ENCODE peak calls at places on chromosomes 4 and X, in ten cellular contexts. Y is heart left ventricle, J is endothelial cell, T is IMR-90, A is H9, B is AG09319, I is mammary epithelial cell, N is GM06990, S is A549, M is AG10803. U is an unnamed sample.
A peak's percentile ranks its signal among the peaks of the same experiment; 100 is the strongest.

GRCh38 chrX:50198348-50198747 is 2.5 kb downstream of the AKAP4 start:
- DNase-seq in Y (no peak), J (no peak), T (no peak), A (no peak), B (no peak), I (no peak), N (no peak), S (no peak), M (no peak), U (no peak)

GRCh38 chr4:104571341-104571740 is 76.6 kb upstream of the CXXC4 start:
- DNase-seq in Y (no peak), J (no peak), T (no peak), A (peak; percentile 39), B (no peak), I (peak; percentile 18), N (no peak), S (peak; percentile 35), M (no peak), U (no peak)

GRCh38 chr4:26183017-26183416 is 137.8 kb upstream of the RBPJ start:
- DNase-seq in Y (no peak), J (no peak), T (peak; percentile 79), A (no peak), B (no peak), I (peak; percentile 14), N (no peak), S (no peak), M (peak; percentile 18), U (peak; percentile 61)

GRCh38 chr4:67558493-67558892 is at the start of gene STAP1:
- DNase-seq in Y (no peak), J (no peak), T (no peak), A (no peak), B (no peak), I (no peak), N (peak; percentile 59), S (no peak), M (no peak), U (no peak)

GRCh38 chrX:12790878-12791252 is 347 bp upstream of the PRPS2 start:
- DNase-seq in Y (no peak), J (no peak), T (no peak), A (no peak), B (no peak), I (no peak), N (no peak), S (no peak), M (no peak), U (no peak)

GRCh38 chr4:37803348-37803973 is 23.0 kb upstream of the PGM2 start:
- DNase-seq in Y (peak; percentile 15), J (no peak), T (peak; percentile 63), A (no peak), B (no peak), I (peak; percentile 20), N (no peak), S (peak; percentile 46), M (peak; percentile 65), U (peak; percentile 46)

GRCh38 chr4:165288226-165288625 is 39.2 kb upstream of the MSMO1 start:
- DNase-seq in Y (no peak), J (no peak), T (no peak), A (no peak), B (no peak), I (no peak), N (peak; percentile 31), S (no peak), M (no peak), U (no peak)

GRCh38 chrX:151031365-151031975 is 48.3 kb downstream of the HMGB3 start:
- DNase-seq in Y (no peak), J (no peak), T (no peak), A (no peak), B (no peak), I (no peak), N (no peak), S (no peak), M (no peak), U (no peak)

GRCh38 chrX:112613039-112613438 is 66.7 kb downstream of the LHFPL1 start:
- DNase-seq in Y (no peak), J (no peak), T (no peak), A (no peak), B (no peak), I (no peak), N (no peak), S (no peak), M (no peak), U (no peak)

GRCh38 chr4:155675709-155676429 is 9.2 kb downstream of the GUCY1A1 start:
- DNase-seq in Y (no peak), J (no peak), T (no peak), A (no peak), B (no peak), I (no peak), N (no peak), S (no peak), M (peak; percentile 15), U (no peak)

GRCh38 chr4:150209140-150209829 is 131.0 kb downstream of the DCLK2 start:
- DNase-seq in Y (peak; percentile 64), J (peak; percentile 80), T (peak; percentile 71), A (peak; percentile 59), B (no peak), I (peak; percentile 37), N (no peak), S (peak; percentile 69), M (peak; percentile 64), U (peak; percentile 56)

GRCh38 chr4:84215218-84215617 is 283.9 kb downstream of the NKX6-1 start:
- DNase-seq in Y (no peak), J (no peak), T (no peak), A (no peak), B (no peak), I (no peak), N (no peak), S (no peak), M (no peak), U (no peak)

GRCh38 chr4:55765070-55765469 is 54.5 kb upstream of the EXOC1L start:
- DNase-seq in Y (no peak), J (no peak), T (no peak), A (no peak), B (no peak), I (no peak), N (no peak), S (no peak), M (no peak), U (no peak)

GRCh38 chr4:78242071-78242470 is 184.9 kb downstream of the FRAS1 start:
- DNase-seq in Y (no peak), J (no peak), T (no peak), A (no peak), B (no peak), I (peak; percentile 22), N (no peak), S (no peak), M (peak; percentile 36), U (peak; percentile 26)

GRCh38 chr4:166501941-166502382 is 628.9 kb downstream of the TLL1 start:
- DNase-seq in Y (no peak), J (peak; percentile 43), T (no peak), A (peak; percentile 84), B (no peak), I (no peak), N (peak; percentile 9), S (peak; percentile 52), M (no peak), U (no peak)

GRCh38 chrX:155966876-155967275 is 30.6 kb upstream of the IL9R start:
- DNase-seq in Y (no peak), J (no peak), T (no peak), A (peak; percentile 68), B (no peak), I (no peak), N (no peak), S (peak; percentile 79), M (no peak), U (peak; percentile 26)

GRCh38 chr4:176053785-176054184 is 11.9 kb upstream of the WDR17 start:
- DNase-seq in Y (no peak), J (no peak), T (no peak), A (no peak), B (no peak), I (no peak), N (no peak), S (no peak), M (no peak), U (no peak)

GRCh38 chr4:176052744-176053143 is 12.9 kb upstream of the WDR17 start:
- DNase-seq in Y (no peak), J (no peak), T (no peak), A (no peak), B (no peak), I (no peak), N (peak; percentile 49), S (no peak), M (no peak), U (no peak)

DNA sequence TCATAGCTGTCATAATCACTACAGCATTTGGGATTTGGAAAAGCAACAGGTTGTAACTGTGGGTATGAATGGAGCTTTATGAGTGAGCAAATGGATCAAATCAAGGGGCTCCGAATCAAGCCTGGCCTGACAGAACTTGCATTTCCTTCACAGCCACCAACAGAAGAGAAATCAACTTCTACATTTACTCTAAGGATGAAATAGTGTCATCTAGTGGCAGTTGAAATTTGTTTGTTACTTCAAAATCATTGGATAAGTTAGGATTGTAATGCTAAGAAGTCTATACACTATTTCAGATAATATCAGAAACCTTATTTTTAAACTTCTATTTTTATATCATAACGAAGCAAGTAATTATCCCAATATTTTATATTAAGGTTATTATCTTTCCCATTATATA is 10.7 kb upstream of the WDR17 start:
- DNase-seq in Y (no peak), J (no peak), T (no peak), A (no peak), B (no peak), I (no peak), N (no peak), S (no peak), M (peak; percentile 3), U (no peak)
- TF ChIP-seq CTCF in Y (no peak), J (no peak), T (peak; percentile 14), A (peak; percentile 52), B (peak; percentile 14), I (no peak), N (peak; percentile 33), S (peak; percentile 23), M (peak; percentile 29), U (peak; percentile 61)

GRCh38 chrX:18377802-18378201 is 23.3 kb upstream of the SCML2 start:
- DNase-seq in Y (no peak), J (peak; percentile 34), T (peak; percentile 8), A (peak; percentile 53), B (no peak), I (no peak), N (no peak), S (peak; percentile 53), M (peak; percentile 18), U (peak; percentile 10)
- TF ChIP-seq CTCF in Y (peak; percentile 20), J (peak; percentile 58), T (peak; percentile 59), A (peak; percentile 69), B (peak; percentile 60), I (peak; percentile 23), N (peak; percentile 60), S (peak; percentile 52), M (peak; percentile 58), U (peak; percentile 73)

DNA sequence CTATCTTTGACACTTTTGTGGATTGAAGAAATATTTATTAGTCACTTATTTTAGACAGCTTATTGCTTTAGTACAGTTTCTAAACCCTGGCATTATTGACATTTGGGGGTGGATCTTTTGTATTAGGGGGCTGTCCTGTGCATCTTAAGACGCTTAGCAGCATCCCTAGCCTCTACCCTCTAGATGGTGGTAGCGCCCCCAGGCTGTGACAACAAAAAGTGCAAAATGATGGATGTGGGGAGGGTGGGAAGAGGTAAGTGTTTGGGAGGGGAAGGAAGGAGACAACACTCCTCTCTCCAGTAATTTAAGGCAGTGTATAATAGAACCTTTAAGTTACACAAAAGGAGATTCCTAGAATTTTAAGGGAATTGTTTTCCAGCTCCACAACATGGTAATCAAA is 1210.6 kb downstream of the C4orf33 start:
- DNase-seq in Y (no peak), J (peak; percentile 7), T (no peak), A (peak; percentile 63), B (no peak), I (no peak), N (no peak), S (peak; percentile 2), M (no peak), U (no peak)
- TF ChIP-seq CTCF in Y (no peak), J (no peak), T (no peak), A (peak; percentile 72), B (no peak), I (no peak), N (no peak), S (no peak), M (no peak), U (no peak)

GRCh38 chrX:119790977-119791436 is 423 bp downstream of the RPL39 start:
- DNase-seq in Y (peak; percentile 11), J (no peak), T (peak; percentile 26), A (no peak), B (no peak), I (peak; percentile 16), N (no peak), S (peak; percentile 45), M (peak; percentile 49), U (peak; percentile 12)
- TF ChIP-seq CTCF in Y (no peak), J (no peak), T (peak; percentile 11), A (no peak), B (peak; percentile 19), I (no peak), N (peak; percentile 23), S (no peak), M (peak; percentile 48), U (peak; percentile 30)

U was measured in HFFc6.